ENCODE peak calls at places on chromosomes 2 and 18, in ten cellular contexts. W, K, S, L, M, Z, N, Q, Y and R are unnamed samples.

GRCh38 chr18:76571689-76572088 is 76.6 kb upstream of the ZNF516 start:
- DNase-seq in W (no peak), K (no peak), S (no peak), L (peak), M (no peak), Z (no peak), N (no peak), Q (no peak), Y (no peak), R (no peak)

GRCh38 chr2:74571058-74571457 is 16.5 kb downstream of the DOK1 start:
- DNase-seq in W (peak), K (no peak), S (no peak), L (no peak), M (no peak), Z (no peak), N (no peak), Q (peak), Y (no peak), R (no peak)

GRCh38 chr18:39620551-39621168 is 2055.1 kb upstream of the CELF4 start:
- DNase-seq in W (no peak), K (no peak), S (no peak), L (no peak), M (no peak), Z (no peak), N (no peak), Q (no peak), Y (no peak), R (no peak)

GRCh38 chr18:54440292-54440691 is 82.6 kb downstream of the C18orf54 start:
- DNase-seq in W (no peak), K (no peak), S (no peak), L (no peak), M (no peak), Z (no peak), N (peak), Q (no peak), Y (no peak), R (no peak)

GRCh38 chr2:235605999-235606715 is 112.3 kb downstream of the AGAP1 start:
- DNase-seq in W (no peak), K (no peak), S (no peak), L (peak), M (no peak), Z (no peak), N (no peak), Q (no peak), Y (no peak), R (no peak)

GRCh38 chr2:230913406-230913805 is 11.6 kb downstream of the GPR55 start:
- DNase-seq in W (peak), K (no peak), S (peak), L (no peak), M (no peak), Z (peak), N (peak), Q (peak), Y (peak), R (peak)

GRCh38 chr2:26848336-26849055 is 564 bp downstream of the DPYSL5 start:
- DNase-seq in W (no peak), K (no peak), S (peak), L (no peak), M (no peak), Z (no peak), N (no peak), Q (no peak), Y (no peak), R (peak)

GRCh38 chr2:9796056-9796792 is 47.0 kb upstream of the TAF1B start:
- DNase-seq in W (no peak), K (no peak), S (no peak), L (no peak), M (no peak), Z (peak), N (no peak), Q (no peak), Y (no peak), R (no peak)

GRCh38 chr2:18976112-18976961 is 382.1 kb downstream of the OSR1 start:
- DNase-seq in W (peak), K (no peak), S (no peak), L (no peak), M (no peak), Z (no peak), N (no peak), Q (peak), Y (no peak), R (no peak)

GRCh38 chr2:157158111-157158510 is 99.4 kb upstream of the GALNT5 start:
- DNase-seq in W (no peak), K (no peak), S (no peak), L (no peak), M (no peak), Z (no peak), N (no peak), Q (no peak), Y (no peak), R (no peak)

GRCh38 chr2:39492095-39492590 is 55.1 kb upstream of the MAP4K3 start:
- DNase-seq in W (peak), K (no peak), S (no peak), L (no peak), M (no peak), Z (no peak), N (no peak), Q (peak), Y (no peak), R (no peak)

GRCh38 chr2:229032596-229033234 is 238.4 kb downstream of the PID1 start:
- DNase-seq in W (no peak), K (no peak), S (no peak), L (no peak), M (no peak), Z (no peak), N (no peak), Q (no peak), Y (no peak), R (no peak)

GRCh38 chr2:112646791-112647720 is 1.3 kb downstream of the SLC20A1 start:
- DNase-seq in W (peak), K (no peak), S (no peak), L (no peak), M (no peak), Z (no peak), N (no peak), Q (peak), Y (no peak), R (no peak)